ENCODE peak calls at places on chromosomes 7 and 10, in six cellular contexts. V is endodermal cell, Z is fibroblast of lung, C is ovary, N is GM06990, H is cardiac muscle cell. M is an unnamed sample.

GRCh38 chr10:52245547-52245946 is 68.5 kb upstream of the DKK1 start:
- DNase-seq in V (no peak), Z (no peak), C (no peak), N (no peak), H (no peak), M (no peak)

GRCh38 chr10:97689637-97690036 is 2.6 kb upstream of the AVPI1 start:
- DNase-seq in V (no peak), Z (peak; percentile 96), C (no peak), N (no peak), H (peak; percentile 93), M (peak; percentile 16)

GRCh38 chr10:122879339-122880273 is at the start of gene FAM24B:
- DNase-seq in V (peak; percentile 62), Z (peak; percentile 98), C (peak; percentile 89), N (peak; percentile 92), H (peak; percentile 99), M (peak; percentile 95)

GRCh38 chr10:100391163-100392002 is 44.4 kb downstream of the SCD start:
- DNase-seq in V (no peak), Z (no peak), C (no peak), N (no peak), H (no peak), M (no peak)

GRCh38 chr7:139321071-139321745 is 19.9 kb upstream of the FMC1 start:
- DNase-seq in V (peak; percentile 81), Z (peak; percentile 24), C (no peak), N (peak; percentile 13), H (peak; percentile 46), M (no peak)

GRCh38 chr7:111364413-111364812 is 197.9 kb downstream of the IMMP2L start:
- DNase-seq in V (no peak), Z (peak; percentile 80), C (no peak), N (no peak), H (peak; percentile 8), M (no peak)

GRCh38 chr7:140896996-140897395 is 27.7 kb downstream of the BRAF start:
- DNase-seq in V (no peak), Z (no peak), C (no peak), N (no peak), H (no peak), M (no peak)

GRCh38 chr10:51706225-51706624 is 6.8 kb upstream of the CSTF2T start:
- DNase-seq in V (no peak), Z (peak; percentile 98), C (peak; percentile 79), N (no peak), H (peak; percentile 96), M (no peak)

GRCh38 chr7:28641752-28642546 is 229.6 kb downstream of the CREB5 start:
- DNase-seq in V (no peak), Z (no peak), C (no peak), N (no peak), H (no peak), M (no peak)

DNA sequence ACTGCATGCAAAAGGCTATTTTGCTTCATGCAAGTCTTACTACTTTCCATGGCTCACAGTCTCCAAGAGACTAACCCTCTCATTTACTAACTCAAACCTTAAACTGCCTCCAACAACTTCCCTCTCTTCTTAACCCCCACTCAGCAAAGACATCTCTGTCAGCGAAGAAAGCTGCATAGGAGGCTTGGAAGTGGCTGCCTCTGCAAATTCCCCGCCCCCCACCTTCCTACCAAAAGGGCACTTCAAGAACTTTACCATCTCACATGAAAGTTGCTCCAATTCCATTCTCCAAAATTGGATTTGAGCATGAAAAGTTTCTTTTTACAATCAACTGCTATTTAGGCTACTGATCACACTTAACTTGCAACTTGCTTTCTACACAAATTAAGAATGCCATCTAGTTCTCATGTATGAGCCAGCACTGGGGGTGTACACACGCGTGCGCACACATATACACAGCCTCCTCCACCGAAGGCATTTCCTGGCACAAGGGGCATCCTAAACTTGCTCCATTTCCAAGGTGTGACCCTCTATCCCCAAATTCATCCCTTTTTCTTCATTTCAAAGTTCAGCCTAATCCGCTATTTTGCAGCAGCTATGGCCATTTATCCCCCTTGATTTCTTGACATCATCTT is 1.8 kb downstream of the CCDC6 start:
- DNase-seq in V (peak; percentile 61), Z (no peak), C (no peak), N (no peak), H (no peak), M (no peak)
- H3K4me3 ChIP-seq in V (peak overlapping the region; percentile 88), Z (peak overlapping the region; percentile 79), C (peak overlapping the region; percentile 95), N (peak overlapping the region; percentile 95), H (peak overlapping the region; percentile 93), M (peak overlapping the region; percentile 92)

DNA sequence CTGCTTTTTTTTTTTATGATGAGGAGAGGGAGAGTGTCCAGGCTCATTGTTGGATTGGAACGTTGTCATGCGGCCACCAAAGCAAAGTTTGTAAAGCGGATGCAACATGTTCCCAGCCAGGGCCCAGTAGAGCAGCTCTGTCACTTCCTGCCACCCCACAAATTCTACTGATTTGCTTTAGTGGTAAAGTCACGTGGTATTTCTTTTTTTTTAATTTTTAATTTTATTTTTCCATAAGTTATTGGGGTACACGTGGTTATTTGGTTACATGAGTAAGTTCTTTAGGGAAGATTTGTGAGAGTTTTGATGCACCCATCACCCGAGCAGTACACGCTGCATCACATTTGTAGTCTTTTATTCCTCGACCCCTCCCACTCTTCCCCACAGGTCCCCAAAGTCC is 92.5 kb upstream of the BAIAP2L1 start:
- DNase-seq in V (no peak), Z (no peak), C (no peak), N (no peak), H (no peak), M (no peak)
- TF ChIP-seq CTCF in V (no peak), Z (no peak), C (no peak), N (no peak), H (no peak), M (no peak)

GRCh38 chr7:157885140-157885539 is 548.3 kb downstream of the DNAJB6 start:
- DNase-seq in V (no peak), Z (no peak), C (no peak), N (no peak), H (no peak), M (peak; percentile 45)

GRCh38 chr7:157886711-157887110 is 549.9 kb downstream of the DNAJB6 start:
- DNase-seq in V (no peak), Z (no peak), C (no peak), N (no peak), H (no peak), M (peak; percentile 47)

GRCh38 chr7:157884461-157885062 is 547.8 kb downstream of the DNAJB6 start:
- DNase-seq in V (no peak), Z (no peak), C (no peak), N (no peak), H (no peak), M (peak; percentile 48)

GRCh38 chr7:157887400-157887799 is 550.6 kb downstream of the DNAJB6 start:
- DNase-seq in V (no peak), Z (no peak), C (no peak), N (no peak), H (no peak), M (peak; percentile 22)

GRCh38 chr7:157886261-157886660 is 549.5 kb downstream of the DNAJB6 start:
- DNase-seq in V (no peak), Z (no peak), C (no peak), N (no peak), H (no peak), M (no peak)
- H3K4me3 ChIP-seq in V (no peak overlapping the region), Z (no peak overlapping the region), C (no peak overlapping the region), N (no peak overlapping the region), H (no peak overlapping the region), M (no peak overlapping the region)

GRCh38 chr7:37433166-37433565 is 15.5 kb downstream of the ELMO1 start:
- DNase-seq in V (peak; percentile 70), Z (no peak), C (no peak), N (no peak), H (no peak), M (no peak)
- TF ChIP-seq CTCF in V (peak; percentile 69), Z (no peak), C (no peak), N (no peak), H (no peak), M (no peak)

DNA sequence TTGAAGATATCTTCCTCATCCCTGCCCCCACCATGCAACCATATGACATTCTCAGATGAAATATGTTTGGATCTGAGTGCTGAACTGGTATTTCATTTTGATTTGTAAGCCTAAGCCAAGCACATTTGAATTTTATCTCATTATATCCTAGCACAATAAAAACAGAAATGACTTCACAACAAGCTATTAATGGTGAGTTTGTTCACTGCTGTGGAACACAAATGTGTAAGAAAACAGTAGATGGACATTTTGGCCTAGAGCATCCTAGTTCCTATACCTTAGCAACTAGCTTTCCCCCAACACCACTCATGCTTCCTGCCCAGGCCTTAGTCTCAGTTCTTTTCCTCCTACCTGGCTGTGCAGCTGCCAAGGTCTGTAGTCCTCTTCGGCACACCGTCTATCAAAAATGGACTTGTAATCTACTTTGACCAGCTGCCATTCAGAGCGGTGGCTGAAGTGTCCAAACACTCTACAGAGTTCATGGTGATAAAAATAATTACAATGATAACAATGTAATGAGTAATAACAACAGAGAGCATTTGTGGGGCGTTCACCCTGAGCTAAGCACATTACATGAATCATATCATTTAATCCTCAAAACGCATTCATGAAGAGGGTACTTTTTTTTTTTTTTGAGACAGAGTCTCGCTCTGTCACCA is 491.9 kb downstream of the SORCS1 start:
- DNase-seq in V (no peak), Z (no peak), C (no peak), N (no peak), H (no peak), M (no peak)
- H3K4me3 ChIP-seq in V (no peak overlapping the region), Z (no peak overlapping the region), C (no peak overlapping the region), N (no peak overlapping the region), H (no peak overlapping the region), M (no peak overlapping the region)

GRCh38 chr10:5766189-5766588 is 47.0 kb downstream of the GDI2 start:
- DNase-seq in V (no peak), Z (no peak), C (no peak), N (no peak), H (no peak), M (no peak)

GRCh38 chr10:5762531-5762930 is 50.7 kb downstream of the GDI2 start:
- DNase-seq in V (no peak), Z (no peak), C (no peak), N (no peak), H (no peak), M (no peak)

GRCh38 chr10:5761220-5761619 is 52.0 kb downstream of the GDI2 start:
- DNase-seq in V (no peak), Z (no peak), C (no peak), N (no peak), H (no peak), M (no peak)

GRCh38 chr10:5765617-5766016 is 47.6 kb downstream of the GDI2 start:
- DNase-seq in V (no peak), Z (no peak), C (no peak), N (no peak), H (no peak), M (no peak)

GRCh38 chr10:5764422-5765297 is 48.6 kb downstream of the GDI2 start:
- DNase-seq in V (no peak), Z (no peak), C (no peak), N (no peak), H (no peak), M (no peak)
- TF ChIP-seq CTCF in V (peak; percentile 37), Z (no peak), C (no peak), N (no peak), H (no peak), M (no peak)